ENCODE peak calls at places on chromosomes 16 and 17, in seven cellular contexts. L, C, B, K, U, N and M are unnamed samples. For H3K4me1, the result is how much of the 10 kb centered on the place peaks cover.

GRCh38 chr17:41417576-41418015 is 6.8 kb downstream of the KRT37 start:
- DNase-seq in L (peak), C (no peak), B (peak), K (no peak), U (no peak), N (no peak), M (no peak)

GRCh38 chr16:47584464-47585225 is 123.5 kb downstream of the PHKB start:
- DNase-seq in L (no peak), C (no peak), B (no peak), K (no peak), U (no peak), N (no peak), M (no peak)

GRCh38 chr17:29131814-29132682 is 48.1 kb downstream of the MYO18A start:
- DNase-seq in L (no peak), C (no peak), B (no peak), K (peak), U (no peak), N (no peak), M (no peak)

GRCh38 chr16:30747331-30747730 is 894 bp upstream of the PHKG2 start:
- DNase-seq in L (no peak), C (no peak), B (no peak), K (no peak), U (no peak), N (no peak), M (no peak)

GRCh38 chr17:80845121-80845862 is 146.3 kb upstream of the CHMP6 start:
- DNase-seq in L (no peak), C (no peak), B (no peak), K (no peak), U (no peak), N (no peak), M (no peak)

GRCh38 chr17:50346313-50347086 is 574 bp downstream of the XYLT2 start:
- DNase-seq in L (peak), C (peak), B (peak), K (peak), U (no peak), N (peak), M (peak)

GRCh38 chr17:38745545-38745944 is 2.6 kb downstream of the PCGF2 start:
- DNase-seq in L (no peak), C (no peak), B (no peak), K (no peak), U (no peak), N (no peak), M (no peak)

GRCh38 chr16:15440852-15441251 is 6.5 kb downstream of the BMERB1 start:
- DNase-seq in L (peak), C (no peak), B (no peak), K (no peak), U (no peak), N (no peak), M (no peak)

GRCh38 chr17:38510424-38511125 is 82.3 kb downstream of the ARHGAP23 start:
- DNase-seq in L (no peak), C (peak), B (peak), K (no peak), U (no peak), N (no peak), M (no peak)

GRCh38 chr17:68260051-68260762 is 12.4 kb downstream of the AMZ2 start:
- DNase-seq in L (no peak), C (no peak), B (no peak), K (no peak), U (no peak), N (no peak), M (no peak)

GRCh38 chr17:56269998-56270397 is 116.7 kb downstream of the ANKFN1 start:
- DNase-seq in L (no peak), C (no peak), B (no peak), K (no peak), U (no peak), N (no peak), M (no peak)

GRCh38 chr16:56289412-56289811 is 98.1 kb downstream of the GNAO1 start:
- DNase-seq in L (no peak), C (no peak), B (no peak), K (no peak), U (no peak), N (no peak), M (no peak)

GRCh38 chr17:27538156-27538955 is 82.1 kb downstream of the KSR1 start:
- DNase-seq in L (no peak), C (no peak), B (peak), K (no peak), U (no peak), N (no peak), M (no peak)

GRCh38 chr17:45294506-45294905 is 22.3 kb downstream of the MAP3K14 start:
- DNase-seq in L (no peak), C (no peak), B (no peak), K (no peak), U (no peak), N (no peak), M (peak)

GRCh38 chr17:55023626-55024025 is 55.1 kb downstream of the STXBP4 start:
- DNase-seq in L (no peak), C (no peak), B (no peak), K (no peak), U (no peak), N (no peak), M (no peak)

GRCh38 chr16:82936941-82937551 is 310.3 kb downstream of the CDH13 start:
- DNase-seq in L (no peak), C (no peak), B (peak), K (no peak), U (no peak), N (no peak), M (no peak)

GRCh38 chr17:2636169-2636930 is 42.9 kb downstream of the PAFAH1B1 start:
- DNase-seq in L (no peak), C (no peak), B (no peak), K (no peak), U (no peak), N (no peak), M (no peak)

GRCh38 chr17:72408122-72408382 is 287.2 kb downstream of the SOX9 start:
- DNase-seq in L (no peak), C (no peak), B (no peak), K (no peak), U (no peak), N (no peak), M (no peak)
- H3K4me1 ChIP-seq in L (half or more), C (under half), B (under half), K (under half), U (under half), N (under half), M (under half)

GRCh38 chr17:36511216-36511615 is 23.5 kb downstream of the MYO19 start:
- DNase-seq in L (no peak), C (no peak), B (no peak), K (no peak), U (no peak), N (no peak), M (no peak)

GRCh38 chr17:36510636-36511035 is 24.0 kb downstream of the MYO19 start:
- DNase-seq in L (no peak), C (no peak), B (no peak), K (no peak), U (no peak), N (no peak), M (no peak)

GRCh38 chr17:36507266-36507665 is 20.8 kb downstream of the ZNHIT3 start:
- DNase-seq in L (no peak), C (no peak), B (no peak), K (no peak), U (no peak), N (no peak), M (no peak)

GRCh38 chr17:36506831-36507230 is 20.4 kb downstream of the ZNHIT3 start:
- DNase-seq in L (no peak), C (no peak), B (no peak), K (no peak), U (no peak), N (no peak), M (no peak)

DNA sequence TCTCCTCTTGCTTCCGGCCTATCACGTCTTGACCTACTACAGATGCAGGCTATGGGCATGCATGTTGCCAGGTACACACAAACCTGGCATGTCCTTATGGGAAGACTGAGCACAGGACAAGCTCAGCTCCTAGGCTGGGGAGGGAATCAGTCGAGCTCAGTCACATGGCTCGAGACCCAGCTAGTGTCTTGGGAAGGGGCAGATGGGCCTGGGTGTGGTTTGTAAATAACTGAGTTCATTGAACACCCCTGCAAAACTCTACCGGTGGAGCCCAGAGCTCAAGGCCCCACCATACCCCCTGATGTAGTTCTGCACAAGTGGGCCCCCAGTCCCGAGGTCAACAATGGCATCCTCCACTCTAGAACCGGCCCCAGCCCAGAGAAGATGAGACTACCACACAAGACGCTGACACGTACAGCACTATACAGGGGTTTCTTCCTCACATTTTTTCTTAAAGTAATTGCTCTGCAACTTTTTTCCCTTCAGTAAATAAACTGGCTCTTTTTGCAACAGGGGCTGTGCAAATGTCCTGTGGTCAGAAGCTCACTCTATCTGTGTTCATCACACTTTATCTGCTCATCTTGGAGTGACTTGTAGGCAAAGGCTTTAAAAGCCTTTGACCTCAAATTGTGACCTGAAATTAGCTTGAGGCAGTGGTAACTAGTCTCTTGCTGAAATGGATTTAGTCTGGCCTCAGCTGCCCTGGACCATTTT is 22.9 kb downstream of the ZNHIT3 start:
- DNase-seq in L (no peak), C (no peak), B (no peak), K (no peak), U (no peak), N (no peak), M (no peak)
- H3K4me1 ChIP-seq in L (under half), C (under half), B (under half), K (under half), U (under half), N (under half), M (under half)

DNA sequence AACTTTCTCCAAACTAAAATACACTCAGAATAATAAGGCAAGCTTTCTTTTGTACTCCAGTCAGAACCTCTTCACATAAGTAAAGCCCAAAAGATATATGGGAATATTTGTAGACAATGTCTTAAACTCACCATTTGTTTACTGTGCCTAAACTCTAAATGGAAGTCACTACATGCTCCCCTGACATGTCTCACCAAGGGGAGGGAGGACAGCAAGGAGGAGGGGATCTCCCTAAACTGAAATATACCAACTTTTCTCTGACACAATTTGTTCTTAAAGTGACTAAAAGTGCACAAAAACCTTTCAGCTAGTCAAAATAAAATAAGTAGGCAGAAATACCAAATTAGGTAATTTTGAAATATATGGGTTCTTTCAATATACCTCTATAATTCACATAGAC is 38.5 kb downstream of the GRB7 start:
- DNase-seq in L (no peak), C (no peak), B (no peak), K (no peak), U (no peak), N (no peak), M (no peak)
- H3K4me1 ChIP-seq in L (under half), C (under half), B (under half), K (under half), U (under half), N (under half), M (under half)

DNA sequence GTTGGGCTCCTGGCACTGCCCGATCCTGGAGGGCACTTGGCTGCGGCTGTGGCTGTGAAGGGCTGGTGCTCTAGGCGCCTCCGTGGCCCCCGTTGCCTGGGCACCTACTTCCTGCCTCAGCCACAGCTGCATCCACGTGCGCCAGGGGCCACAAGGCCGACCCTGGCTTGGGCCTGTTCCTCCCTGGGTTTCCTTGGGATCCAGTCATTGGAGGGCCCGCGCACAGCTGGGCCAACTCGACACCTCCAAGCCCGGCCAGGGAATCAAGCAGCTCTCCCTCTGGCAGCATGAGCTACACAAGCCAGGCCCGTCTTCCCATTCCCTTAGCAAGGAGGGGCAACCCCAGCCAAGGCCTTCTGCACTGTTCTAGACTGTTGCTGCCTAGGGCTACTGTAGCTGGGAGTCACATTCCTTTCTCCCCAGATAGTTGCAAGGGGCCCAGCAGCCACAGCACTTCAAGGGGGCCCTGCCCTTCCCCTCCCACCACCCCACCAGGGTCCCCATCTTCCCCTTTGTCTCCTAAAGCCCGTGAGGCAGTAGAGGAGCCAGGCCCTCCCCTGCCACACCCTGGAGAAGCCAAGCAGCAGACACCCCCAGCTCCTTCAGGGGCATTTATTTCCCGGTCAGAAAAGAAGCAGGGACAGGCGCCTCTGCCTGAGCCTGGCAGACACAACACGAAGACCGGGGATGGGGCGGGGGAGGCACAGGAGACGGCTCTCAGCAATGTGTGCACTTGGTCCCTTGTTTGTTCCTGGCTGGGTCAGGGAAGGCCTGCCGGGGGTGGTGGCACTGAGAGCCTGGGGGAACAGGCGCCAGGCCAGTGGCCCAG is 3.8 kb downstream of the ARHGDIA start:
- DNase-seq in L (no peak), C (no peak), B (peak), K (no peak), U (no peak), N (no peak), M (no peak)
- H3K4me1 ChIP-seq in L (half or more), C (half or more), B (under half), K (under half), U (under half), N (half or more), M (under half)

DNA sequence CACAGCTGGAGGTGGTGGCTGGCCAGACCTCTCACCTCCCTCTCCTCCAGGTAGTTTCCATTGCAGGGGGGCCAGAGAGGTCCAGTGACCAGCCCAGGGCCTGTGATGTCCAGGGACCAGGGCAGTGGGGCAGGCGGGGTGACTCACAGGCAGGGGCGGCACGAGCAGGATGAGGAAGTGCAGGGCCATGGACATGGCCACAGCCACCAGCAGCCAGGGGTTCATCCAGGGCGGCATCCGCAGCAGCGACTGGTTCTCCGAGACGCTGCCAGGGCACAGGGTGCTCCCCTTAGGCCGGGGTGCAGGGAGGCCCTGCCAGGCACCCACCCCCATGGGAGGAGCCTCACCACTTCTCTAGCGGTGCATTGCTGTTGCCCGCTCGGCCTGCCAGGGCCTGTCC is 12.9 kb upstream of the P2RX1 start:
- DNase-seq in L (no peak), C (no peak), B (no peak), K (no peak), U (no peak), N (no peak), M (no peak)
- H3K4me1 ChIP-seq in L (under half), C (under half), B (under half), K (under half), U (under half), N (under half), M (under half)

DNA sequence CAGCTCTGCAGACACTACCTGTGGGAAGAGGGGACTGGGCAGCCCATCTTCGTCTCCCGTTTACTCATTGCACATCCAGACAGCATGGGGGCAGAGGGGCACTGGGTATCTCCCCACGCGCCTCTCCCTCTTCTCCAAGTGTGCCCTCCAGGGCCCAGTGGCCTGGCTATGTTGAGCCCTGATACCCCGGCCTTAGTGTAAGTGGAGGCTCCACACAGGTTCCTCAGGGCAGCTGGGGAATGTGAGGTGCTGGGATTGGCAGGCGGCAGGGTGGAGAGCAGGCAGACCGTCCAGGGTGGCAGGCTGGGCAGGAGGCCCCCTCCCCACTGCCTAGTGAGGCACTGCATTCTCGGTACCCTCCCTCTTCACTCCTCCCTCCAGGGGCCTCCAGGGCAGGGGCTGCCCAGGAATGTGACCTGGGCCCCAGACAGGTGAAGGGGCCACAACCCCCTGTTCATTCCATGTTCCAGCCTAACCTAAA is 13.2 kb upstream of the NAGLU start:
- DNase-seq in L (no peak), C (no peak), B (no peak), K (peak), U (no peak), N (no peak), M (no peak)
- H3K4me1 ChIP-seq in L (half or more), C (half or more), B (under half), K (under half), U (under half), N (half or more), M (half or more)

DNA sequence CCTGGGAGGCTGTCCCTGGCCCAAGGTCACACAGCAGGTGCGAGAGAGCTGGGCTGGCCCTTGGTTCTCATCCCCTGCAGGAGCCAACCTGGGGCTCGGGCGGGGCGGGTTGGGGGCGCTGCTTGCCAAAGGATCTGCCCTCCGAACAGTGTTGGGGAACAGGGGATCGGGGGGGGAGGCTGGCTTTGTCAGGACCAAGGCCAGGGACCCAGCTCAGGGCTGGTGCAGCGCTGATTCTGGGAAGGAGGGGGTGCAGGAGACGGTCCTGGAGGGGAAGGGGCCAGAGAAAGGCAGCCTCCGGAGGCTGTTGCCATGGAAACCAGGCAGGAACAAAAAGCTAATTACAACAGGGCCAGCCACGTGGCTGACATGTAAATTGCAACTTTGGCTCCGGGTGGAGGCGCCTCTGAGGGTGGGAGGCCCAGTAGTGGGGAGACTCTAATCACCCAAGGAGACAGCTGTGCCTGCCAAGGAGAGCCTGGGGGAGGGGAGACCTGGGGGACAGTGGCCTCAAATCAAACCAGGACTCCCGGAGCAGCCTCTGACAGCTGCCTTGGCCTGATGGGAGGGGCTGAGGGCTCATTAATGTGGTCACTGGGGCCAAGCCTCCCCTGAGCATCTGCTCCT is 1.3 kb downstream of the TUBB3 start:
- DNase-seq in L (no peak), C (no peak), B (peak), K (no peak), U (no peak), N (no peak), M (no peak)
- H3K4me1 ChIP-seq in L (under half), C (under half), B (under half), K (under half), U (half or more), N (half or more), M (under half)

GRCh38 chr16:57723170-57723569 is 12.4 kb upstream of the KATNB1 start:
- DNase-seq in L (no peak), C (no peak), B (peak), K (no peak), U (no peak), N (no peak), M (no peak)

GRCh38 chr16:57724541-57724940 is 11.0 kb upstream of the KATNB1 start:
- DNase-seq in L (no peak), C (no peak), B (no peak), K (no peak), U (no peak), N (no peak), M (no peak)

GRCh38 chr16:57726433-57726947 is 9.1 kb upstream of the KATNB1 start:
- DNase-seq in L (no peak), C (no peak), B (no peak), K (no peak), U (no peak), N (peak), M (no peak)

GRCh38 chr16:57725976-57726375 is 9.6 kb upstream of the KATNB1 start:
- DNase-seq in L (no peak), C (no peak), B (no peak), K (no peak), U (no peak), N (peak), M (no peak)

GRCh38 chr16:57725077-57725953 is 10.3 kb upstream of the KATNB1 start:
- DNase-seq in L (no peak), C (no peak), B (no peak), K (no peak), U (no peak), N (no peak), M (no peak)
- H3K4me1 ChIP-seq in L (under half), C (under half), B (under half), K (under half), U (under half), N (under half), M (under half)